ENCODE peak calls at places on chromosomes 16 and 17, in ten cellular contexts. X is B cell, W is A549, M is heart right ventricle, U is progenitor cell of endocrine pancreas, S is thoracic aorta, K is dorsolateral prefrontal cortex, C is lower leg skin, O is WTC11, Y is IMR-90. T is an unnamed sample.

GRCh38 chr16:71746442-71747046 is 22.0 kb upstream of the PHLPP2 start:
- DNase-seq in X (peak; percentile 71), W (peak; percentile 69), M (no peak), U (no peak), S (no peak), K (no peak), C (no peak), O (no peak), Y (peak; percentile 52), T (no peak)

GRCh38 chr17:64781013-64781392 is 118.9 kb upstream of the SMURF2 start:
- DNase-seq in X (peak; percentile 38), W (no peak), M (no peak), U (no peak), S (no peak), K (no peak), C (no peak), O (no peak), Y (no peak), T (no peak)

GRCh38 chr17:14303343-14304221 is 2.7 kb downstream of the HS3ST3B1 start:
- DNase-seq in X (peak; percentile 54), W (no peak), M (no peak), U (no peak), S (no peak), K (no peak), C (no peak), O (peak; percentile 37), Y (no peak), T (no peak)

GRCh38 chr17:81365148-81365600 is 30.1 kb upstream of the BAHCC1 start:
- DNase-seq in X (no peak), W (no peak), M (no peak), U (no peak), S (no peak), K (no peak), C (no peak), O (peak; percentile 57), Y (peak; percentile 84), T (peak; percentile 40)

GRCh38 chr17:28193241-28193640 is 125.8 kb upstream of the TMEM97 start:
- DNase-seq in X (peak; percentile 11), W (no peak), M (peak; percentile 16), U (no peak), S (no peak), K (peak; percentile 32), C (peak; percentile 60), O (no peak), Y (no peak), T (no peak)

GRCh38 chr16:76913046-76913445 is 277.9 kb upstream of the MON1B start:
- DNase-seq in X (no peak), W (peak; percentile 6), M (no peak), U (no peak), S (no peak), K (no peak), C (no peak), O (no peak), Y (no peak), T (no peak)

GRCh38 chr17:67696347-67696746 is 21.4 kb upstream of the NOL11 start:
- DNase-seq in X (no peak), W (no peak), M (no peak), U (no peak), S (no peak), K (no peak), C (no peak), O (no peak), Y (peak; percentile 5), T (no peak)

GRCh38 chr17:50256826-50257573 is 17.3 kb upstream of the TMEM92 start:
- DNase-seq in X (no peak), W (no peak), M (no peak), U (no peak), S (no peak), K (no peak), C (no peak), O (no peak), Y (no peak), T (no peak)

GRCh38 chr16:64238576-64238975 is 883.3 kb downstream of the CDH11 start:
- DNase-seq in X (no peak), W (no peak), M (no peak), U (no peak), S (no peak), K (no peak), C (no peak), O (no peak), Y (peak; percentile 23), T (no peak)

GRCh38 chr16:79816081-79816497 is 215.6 kb upstream of the MAF start:
- DNase-seq in X (no peak), W (no peak), M (no peak), U (no peak), S (no peak), K (no peak), C (no peak), O (no peak), Y (no peak), T (no peak)

GRCh38 chr17:12974319-12974661 is 43.5 kb downstream of the ELAC2 start:
- DNase-seq in X (no peak), W (no peak), M (no peak), U (no peak), S (no peak), K (no peak), C (no peak), O (no peak), Y (no peak), T (no peak)

DNA sequence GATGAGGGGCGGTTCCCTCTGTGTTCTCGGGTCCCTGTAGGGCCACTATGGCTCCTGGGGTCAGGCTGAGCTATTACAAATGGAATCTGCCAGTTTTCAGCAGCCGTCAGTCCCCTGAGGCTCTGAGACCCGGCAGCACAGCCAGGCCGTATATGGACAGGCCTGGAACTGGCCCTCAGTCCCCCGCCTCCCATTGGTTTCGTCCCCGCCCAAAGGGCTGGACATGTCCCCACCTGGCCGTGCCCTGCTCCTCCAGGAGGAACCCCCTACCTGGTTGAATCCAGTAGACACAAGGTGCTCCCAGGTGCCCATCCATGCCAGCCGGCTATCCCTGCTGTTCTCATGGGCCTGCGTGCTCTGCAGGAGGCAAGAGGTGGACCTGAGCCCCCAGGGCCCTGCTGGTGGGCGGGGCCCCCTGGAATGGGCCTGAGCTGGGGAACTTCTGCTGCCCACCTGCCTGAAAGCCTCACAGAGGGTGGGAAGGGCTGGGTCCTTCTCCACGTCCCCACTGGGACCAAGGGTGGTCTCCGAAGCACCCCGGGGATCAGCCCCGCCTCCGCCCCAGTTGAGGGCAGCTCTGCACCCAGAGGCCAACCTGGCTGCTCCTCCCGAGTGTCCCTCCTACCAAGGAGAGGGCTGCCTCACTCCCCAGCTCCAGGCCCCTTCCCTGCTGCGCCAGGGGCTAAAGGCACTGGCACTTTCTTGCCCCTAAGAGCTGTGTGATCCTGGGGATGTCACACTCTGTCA is 16.8 kb downstream of the VASN start:
- DNase-seq in X (no peak), W (no peak), M (peak; percentile 62), U (no peak), S (no peak), K (no peak), C (no peak), O (no peak), Y (no peak), T (no peak)
- TF ChIP-seq CTCF in X (no peak), W (no peak), M (no peak), U (no peak), S (no peak), K (no peak), C (no peak), O (no peak), Y (no peak), T (no peak)

DNA sequence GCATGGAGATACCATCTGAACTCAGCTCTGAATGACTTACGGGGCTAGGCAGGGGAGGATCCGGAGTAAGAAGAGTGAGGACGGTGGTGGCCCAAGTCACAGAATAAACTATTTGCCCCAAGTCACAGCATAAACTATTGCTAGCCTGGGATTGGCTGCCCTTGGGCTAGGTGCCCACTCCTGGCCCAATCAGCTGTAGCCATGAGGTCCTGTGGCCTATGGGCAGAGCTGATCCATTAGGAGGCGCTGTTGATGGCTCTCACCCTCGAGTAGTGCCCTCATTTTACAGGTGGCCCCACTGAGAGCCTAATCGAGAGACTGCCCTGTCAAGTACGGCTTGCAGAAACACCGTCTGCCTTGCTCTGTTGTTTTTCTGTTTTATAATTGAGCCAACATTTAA is 62.3 kb upstream of the ZNF423 start:
- DNase-seq in X (no peak), W (no peak), M (no peak), U (no peak), S (no peak), K (no peak), C (no peak), O (peak; percentile 34), Y (no peak), T (no peak)
- TF ChIP-seq CTCF in X (no peak), W (no peak), M (no peak), U (no peak), S (no peak), K (no peak), C (no peak), O (no peak), Y (no peak), T (no peak)

GRCh38 chr16:53084141-53084541 is 29.4 kb downstream of the CHD9 start:
- DNase-seq in X (no peak), W (no peak), M (no peak), U (no peak), S (no peak), K (no peak), C (no peak), O (no peak), Y (no peak), T (no peak)

GRCh38 chr16:53081032-53081424 is 26.2 kb downstream of the CHD9 start:
- DNase-seq in X (no peak), W (no peak), M (no peak), U (no peak), S (no peak), K (no peak), C (no peak), O (no peak), Y (no peak), T (no peak)

GRCh38 chr16:53081686-53082407 is 27.1 kb downstream of the CHD9 start:
- DNase-seq in X (no peak), W (no peak), M (no peak), U (no peak), S (no peak), K (no peak), C (no peak), O (no peak), Y (no peak), T (no peak)

GRCh38 chr16:53083123-53083522 is 28.3 kb downstream of the CHD9 start:
- DNase-seq in X (no peak), W (peak; percentile 63), M (no peak), U (no peak), S (no peak), K (no peak), C (no peak), O (no peak), Y (peak; percentile 43), T (no peak)

DNA sequence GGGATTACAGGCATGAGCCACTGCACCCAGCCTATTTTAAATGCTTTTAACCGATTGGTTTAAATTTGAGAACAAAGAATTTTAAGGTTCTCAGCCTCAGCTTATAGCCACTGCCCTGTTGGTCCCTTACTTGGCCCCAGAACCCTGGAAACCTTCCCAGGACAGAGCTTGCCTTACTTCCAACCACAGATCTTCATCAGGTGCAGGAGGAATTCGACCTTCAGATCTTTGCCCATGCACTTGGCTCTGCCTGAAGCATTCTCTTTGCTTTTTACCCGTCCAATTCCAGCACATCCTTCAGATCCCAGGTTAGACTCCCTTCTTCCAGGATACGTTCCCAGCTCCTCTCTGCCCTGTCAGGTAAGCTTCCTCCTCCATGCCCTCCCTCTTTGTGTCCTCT is 27.7 kb downstream of the CHD9 start:
- DNase-seq in X (no peak), W (no peak), M (no peak), U (no peak), S (no peak), K (no peak), C (no peak), O (no peak), Y (no peak), T (no peak)
- TF ChIP-seq CTCF in X (no peak), W (no peak), M (no peak), U (no peak), S (no peak), K (no peak), C (no peak), O (no peak), Y (no peak), T (no peak)

GRCh38 chr16:10629592-10629963 is 49.2 kb upstream of the EMP2 start:
- DNase-seq in X (no peak), W (no peak), M (no peak), U (no peak), S (no peak), K (no peak), C (no peak), O (peak; percentile 41), Y (no peak), T (no peak)
- TF ChIP-seq CTCF in X (no peak), W (no peak), M (no peak), U (no peak), S (no peak), K (no peak), C (no peak), O (no peak), Y (no peak), T (no peak)